ENCODE peak calls at places on chromosomes 11 and 22, in nine cellular contexts. T is NB4, E is dorsolateral prefrontal cortex, C is cardiac fibroblast, M is neural crest cell, Z is ascending aorta, H is A549, W is AG09319, J is IMR-90. K is an unnamed sample.

GRCh38 chr11:96554236-96554635 is 164.4 kb downstream of the JRKL start:
- DNase-seq in C (no peak), J (no peak), H (no peak), E (no peak), W (no peak), M (no peak), T (no peak), Z (no peak), K (no peak)

GRCh38 chr22:24434472-24435322 is 7.3 kb downstream of the ADORA2A start:
- DNase-seq in J (no peak), H (no peak), M (no peak), Z (peak; percentile 8), C (peak; percentile 64), T (peak; percentile 94), E (peak; percentile 29), W (no peak), K (peak; percentile 94)

GRCh38 chr11:119338318-119338890 is 2.3 kb downstream of the C1QTNF5 start:
- DNase-seq in C (peak; percentile 82), M (peak; percentile 80), H (peak; percentile 82), J (no peak), W (no peak), Z (no peak), T (peak; percentile 78), E (peak; percentile 78), K (peak; percentile 83)

GRCh38 chr11:88231894-88232482 is 56.7 kb upstream of the RAB38 start:
- DNase-seq in T (peak; percentile 41), M (no peak), J (peak; percentile 40), W (peak; percentile 8), E (no peak), C (peak; percentile 69), Z (no peak), H (peak; percentile 11), K (peak; percentile 23)

GRCh38 chr11:109120341-109120740 is 301.6 kb upstream of the C11orf87 start:
- DNase-seq in C (no peak), M (no peak), Z (no peak), H (no peak), T (no peak), W (no peak), E (no peak), J (no peak), K (no peak)

GRCh38 chr11:119157088-119157487 is 8.2 kb downstream of the ABCG4 start:
- DNase-seq in Z (no peak), E (no peak), M (no peak), H (no peak), C (no peak), J (no peak), W (no peak), T (peak; percentile 40), K (no peak)

GRCh38 chr11:108732395-108732794 is 67.5 kb downstream of the DDX10 start:
- DNase-seq in C (no peak), T (no peak), H (no peak), J (no peak), E (no peak), M (no peak), Z (no peak), W (no peak), K (no peak)

GRCh38 chr11:118921929-118922744 is 3.6 kb downstream of the BCL9L start:
- DNase-seq in J (peak; percentile 56), E (no peak), W (peak; percentile 66), Z (no peak), T (no peak), H (no peak), C (peak; percentile 96), M (no peak), K (no peak)

GRCh38 chr22:48944433-48944755 is 883.3 kb downstream of the BRD1 start:
- DNase-seq in J (no peak), M (no peak), T (no peak), C (no peak), E (no peak), W (no peak), H (no peak), Z (no peak), K (no peak)

GRCh38 chr11:66951927-66952337 is 6.3 kb downstream of the PC start:
- DNase-seq in T (no peak), C (peak; percentile 53), M (no peak), H (no peak), E (no peak), Z (no peak), J (peak; percentile 60), W (no peak), K (no peak)

GRCh38 chr11:117618273-117618672 is 178.7 kb downstream of the DSCAML1 start:
- DNase-seq in H (no peak), J (no peak), W (no peak), M (no peak), C (no peak), E (no peak), Z (no peak), T (no peak), K (no peak)

GRCh38 chr22:40818192-40818746 is 877 bp downstream of the SLC25A17 start:
- DNase-seq in W (no peak), C (no peak), J (no peak), T (peak; percentile 17), H (no peak), Z (no peak), M (no peak), E (no peak), K (no peak)

GRCh38 chr22:46635756-46636155 is 15.6 kb downstream of the GRAMD4 start:
- DNase-seq in J (no peak), T (no peak), E (no peak), C (no peak), M (no peak), H (no peak), W (no peak), Z (no peak), K (no peak)

GRCh38 chr11:128323381-128323780 is 264.0 kb downstream of the ETS1 start:
- DNase-seq in J (peak; percentile 48), E (no peak), W (no peak), T (peak; percentile 45), Z (no peak), H (no peak), M (no peak), C (peak; percentile 60), K (peak; percentile 61)

GRCh38 chr22:43535741-43536140 is 123.9 kb downstream of the MPPED1 start:
- DNase-seq in Z (no peak), H (no peak), T (no peak), M (no peak), C (no peak), W (no peak), E (no peak), J (no peak), K (no peak)

GRCh38 chr11:134120143-134120850 is 51.4 kb downstream of the JAM3 start:
- DNase-seq in Z (no peak), C (peak; percentile 94), E (peak; percentile 70), J (peak; percentile 97), M (no peak), H (no peak), T (no peak), W (peak; percentile 81), K (no peak)

GRCh38 chr11:78620159-78620558 is 45.5 kb upstream of the NARS2 start:
- DNase-seq in M (no peak), E (no peak), C (no peak), T (no peak), W (no peak), H (no peak), Z (no peak), J (no peak), K (no peak)

GRCh38 chr11:20131744-20132666 is 28.3 kb downstream of the DBX1 start:
- DNase-seq in T (peak; percentile 46), W (peak; percentile 30), H (peak; percentile 74), E (no peak), C (peak; percentile 72), J (peak; percentile 55), Z (no peak), M (peak; percentile 67), K (peak; percentile 63)
- TF ChIP-seq CTCF in T (peak; percentile 75), W (peak; percentile 96), H (peak; percentile 96), E (peak; percentile 54), C (peak; percentile 91), J (peak; percentile 93), Z (peak; percentile 73), M (peak; percentile 93), K (peak; percentile 89)

GRCh38 chr11:62545437-62546243 is 966 bp downstream of the AHNAK start:
- DNase-seq in H (peak; percentile 89), C (peak; percentile 96), J (peak; percentile 93), W (peak; percentile 86), T (peak; percentile 99), M (no peak), Z (peak; percentile 70), E (no peak), K (peak; percentile 60)
- TF ChIP-seq CTCF in H (no peak), C (no peak), J (peak; percentile 16), W (no peak), T (peak; percentile 6), M (no peak), Z (no peak), E (no peak), K (no peak)

GRCh38 chr11:29628584-29628983 is 388.2 kb downstream of the KCNA4 start:
- DNase-seq in M (no peak), J (no peak), T (no peak), Z (no peak), C (no peak), E (no peak), W (no peak), H (no peak), K (no peak)

GRCh38 chr11:29629281-29629680 is 387.5 kb downstream of the KCNA4 start:
- DNase-seq in M (no peak), Z (no peak), H (no peak), E (no peak), T (no peak), J (no peak), C (peak; percentile 17), W (no peak), K (no peak)

GRCh38 chr11:29634744-29635143 is 382.1 kb downstream of the KCNA4 start:
- DNase-seq in E (no peak), M (no peak), W (no peak), H (no peak), J (no peak), C (no peak), T (no peak), Z (no peak), K (no peak)

DNA sequence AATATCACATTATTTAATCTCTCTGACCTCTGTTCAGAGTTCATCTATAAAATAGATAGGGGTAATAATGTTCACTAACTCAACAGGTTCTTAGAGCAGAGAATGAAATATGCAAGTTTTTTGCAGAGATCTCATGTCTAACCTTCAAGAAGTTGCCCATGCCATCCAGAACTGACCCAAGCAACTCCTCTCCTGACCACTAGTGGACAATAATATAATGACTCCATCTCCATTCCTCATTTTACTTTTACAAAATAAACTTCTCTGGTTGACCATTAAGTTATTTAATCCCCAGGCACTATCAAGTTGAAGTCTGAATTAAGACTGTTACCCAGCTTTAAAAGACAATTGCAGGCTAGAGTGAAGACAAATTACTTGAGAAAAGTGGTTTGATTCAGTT is 382.6 kb downstream of the KCNA4 start:
- DNase-seq in C (peak; percentile 27), E (no peak), H (no peak), M (no peak), J (no peak), Z (no peak), W (no peak), T (no peak), K (no peak)
- TF ChIP-seq CTCF in C (peak; percentile 20), E (peak; percentile 24), H (no peak), M (peak; percentile 40), J (peak; percentile 28), Z (no peak), W (no peak), T (no peak), K (no peak)

DNA sequence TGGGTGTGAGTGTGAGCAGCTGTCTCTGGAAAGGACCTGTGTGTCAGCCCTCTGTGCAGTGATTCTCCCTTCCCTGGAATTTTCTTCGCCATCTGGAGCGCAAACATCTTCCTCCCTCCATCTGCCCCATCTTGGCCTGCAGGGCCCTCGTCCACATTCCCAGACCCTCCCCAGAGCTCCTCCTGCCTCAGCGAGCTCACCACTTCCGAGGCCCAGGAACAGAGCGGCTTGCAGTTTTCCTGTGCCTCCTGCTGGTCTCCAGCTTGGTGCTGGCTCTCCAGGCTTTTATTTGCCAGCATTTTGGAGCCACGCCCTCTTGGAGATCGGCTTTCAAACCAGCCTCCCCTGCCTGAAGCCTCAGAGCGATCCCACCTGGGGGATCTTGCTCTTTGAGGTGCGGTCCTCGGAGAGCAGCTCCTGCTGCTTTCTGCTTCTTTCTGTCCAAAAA is at the start of gene GPHA2:
- DNase-seq in Z (no peak), W (no peak), E (no peak), M (no peak), H (no peak), T (no peak), J (no peak), C (peak; percentile 36), K (no peak)
- TF ChIP-seq CTCF in Z (no peak), W (peak; percentile 12), E (no peak), M (no peak), H (no peak), T (no peak), J (no peak), C (no peak), K (no peak)